ENCODE peak calls at places on chromosome 4, in four cellular contexts. R is HepG2, D is H1, P is GM12878. C is an unnamed sample.

GRCh38 chr4:116233971-116234370 is 851.4 kb downstream of the TRAM1L1 start:
- DNase-seq in P (no peak), D (no peak), R (no peak), C (no peak)

GRCh38 chr4:61445374-61446063 is 245.4 kb downstream of the ADGRL3 start:
- DNase-seq in P (no peak), R (peak; percentile 18), D (no peak), C (no peak)

GRCh38 chr4:101103381-101104142 is 243.8 kb downstream of the PPP3CA start:
- DNase-seq in P (no peak), D (no peak), R (no peak), C (no peak)

GRCh38 chr4:138910914-138911336 is 104.7 kb upstream of the NOCT start:
- DNase-seq in P (no peak), D (no peak), R (peak; percentile 55), C (peak; percentile 80)

GRCh38 chr4:155705664-155706063 is 39.0 kb downstream of the GUCY1A1 start:
- DNase-seq in D (no peak), P (no peak), R (peak; percentile 4), C (no peak)

GRCh38 chr4:143386812-143387211 is 50.1 kb downstream of the GAB1 start:
- DNase-seq in R (peak; percentile 40), D (no peak), P (no peak), C (no peak)

GRCh38 chr4:25358515-25359275 is 18.4 kb upstream of the ANAPC4 start:
- DNase-seq in P (no peak), R (no peak), D (no peak), C (no peak)

GRCh38 chr4:160848901-160849735 is 1314.7 kb downstream of the FSTL5 start:
- DNase-seq in P (no peak), R (no peak), D (no peak), C (no peak)

GRCh38 chr4:54090804-54091623 is 8.9 kb upstream of the GSX2 start:
- DNase-seq in D (no peak), P (no peak), R (peak; percentile 38), C (no peak)

GRCh38 chr4:175511861-175512260 is 300.2 kb downstream of the GPM6A start:
- DNase-seq in P (no peak), D (no peak), R (no peak), C (no peak)

GRCh38 chr4:56674984-56675383 is 6.1 kb downstream of the HOPX start:
- DNase-seq in R (no peak), D (no peak), P (no peak), C (no peak)

GRCh38 chr4:122588453-122589238 is 32.2 kb downstream of the IL21 start:
- DNase-seq in P (no peak), D (no peak), R (no peak), C (no peak)

GRCh38 chr4:109846395-109847098 is 1.4 kb upstream of the LRIT3 start:
- DNase-seq in P (no peak), R (no peak), D (no peak), C (no peak)

GRCh38 chr4:23091674-23092073 is 398.9 kb downstream of the GBA3 start:
- DNase-seq in D (no peak), P (no peak), R (no peak), C (no peak)

GRCh38 chr4:186918466-186918865 is 194.8 kb upstream of the FAT1 start:
- DNase-seq in D (no peak), R (no peak), P (no peak), C (no peak)

GRCh38 chr4:70868778-70869177 is 29.1 kb upstream of the GRSF1 start:
- DNase-seq in R (no peak), D (no peak), P (no peak), C (peak; percentile 11)

GRCh38 chr4:103996637-103997036 is 276.9 kb upstream of the TACR3 start:
- DNase-seq in R (peak; percentile 45), P (no peak), D (no peak), C (peak; percentile 78)

GRCh38 chr4:177308125-177308524 is 1.5 kb upstream of the NEIL3 start:
- DNase-seq in D (no peak), R (peak; percentile 12), P (no peak), C (no peak)

GRCh38 chr4:103307479-103308042 is 109.4 kb upstream of the CENPE start:
- DNase-seq in R (no peak), P (no peak), D (no peak), C (no peak)

GRCh38 chr4:181225616-181226261 is 1017.5 kb upstream of the TENM3 start:
- DNase-seq in R (no peak), D (no peak), P (no peak), C (no peak)

GRCh38 chr4:88244821-88245579 is 39.4 kb downstream of the PPM1K start:
- DNase-seq in D (peak; percentile 42), R (no peak), P (no peak), C (no peak)

GRCh38 chr4:42339935-42340406 is 57.3 kb upstream of the SHISA3 start:
- DNase-seq in R (no peak), D (no peak), P (no peak), C (no peak)

GRCh38 chr4:66216252-66216651 is 546.0 kb upstream of the EPHA5 start:
- DNase-seq in R (no peak), D (no peak), P (no peak), C (no peak)

GRCh38 chr4:102343964-102344519 is 1.2 kb downstream of the SLC39A8 start:
- DNase-seq in D (no peak), P (peak; percentile 21), R (no peak), C (no peak)

GRCh38 chr4:151199496-151200190 is 77.3 kb upstream of the PRSS48 start:
- DNase-seq in R (peak; percentile 47), P (no peak), D (no peak), C (no peak)
- H3K4me3 ChIP-seq in R (no peak overlapping the region), P (no peak overlapping the region), D (no peak overlapping the region), C (no peak overlapping the region)

GRCh38 chr4:7908668-7909067 is 31.0 kb downstream of the AFAP1 start:
- DNase-seq in P (no peak), R (no peak), D (no peak), C (no peak)

GRCh38 chr4:7911044-7911578 is 28.6 kb downstream of the AFAP1 start:
- DNase-seq in R (no peak), D (no peak), P (no peak), C (peak; percentile 74)

GRCh38 chr4:7909463-7909862 is 30.2 kb downstream of the AFAP1 start:
- DNase-seq in R (peak; percentile 69), D (no peak), P (no peak), C (no peak)

GRCh38 chr4:7910721-7911015 is 29.0 kb downstream of the AFAP1 start:
- DNase-seq in D (no peak), R (no peak), P (no peak), C (no peak)

GRCh38 chr4:7909966-7910720 is 29.5 kb downstream of the AFAP1 start:
- DNase-seq in D (no peak), P (no peak), R (no peak), C (no peak)
- TF ChIP-seq SUZ12 in D (no peak), P (no peak), R (no peak), C (no peak)

DNA sequence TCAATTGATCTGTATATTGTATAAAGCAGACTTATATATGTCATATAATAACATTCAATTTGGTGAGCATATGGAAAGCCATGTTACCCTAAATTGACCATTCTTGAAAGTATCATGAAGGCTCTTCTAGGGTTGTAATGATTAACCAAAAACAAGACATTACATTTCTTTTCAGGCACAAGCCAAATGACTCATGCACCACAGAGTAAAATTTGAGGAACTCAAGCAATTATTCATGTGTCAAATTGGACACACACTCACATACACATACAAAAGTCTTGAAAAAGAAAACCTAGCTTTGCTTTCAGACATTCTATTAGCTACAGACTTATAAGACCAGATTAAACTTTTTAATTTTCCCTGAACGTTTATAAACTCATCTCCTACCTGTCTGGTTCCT is 146.5 kb upstream of the PCDH18 start:
- DNase-seq in R (no peak), D (no peak), P (no peak), C (no peak)
- H3K4me3 ChIP-seq in R (no peak overlapping the region), D (no peak overlapping the region), P (no peak overlapping the region), C (no peak overlapping the region)

DNA sequence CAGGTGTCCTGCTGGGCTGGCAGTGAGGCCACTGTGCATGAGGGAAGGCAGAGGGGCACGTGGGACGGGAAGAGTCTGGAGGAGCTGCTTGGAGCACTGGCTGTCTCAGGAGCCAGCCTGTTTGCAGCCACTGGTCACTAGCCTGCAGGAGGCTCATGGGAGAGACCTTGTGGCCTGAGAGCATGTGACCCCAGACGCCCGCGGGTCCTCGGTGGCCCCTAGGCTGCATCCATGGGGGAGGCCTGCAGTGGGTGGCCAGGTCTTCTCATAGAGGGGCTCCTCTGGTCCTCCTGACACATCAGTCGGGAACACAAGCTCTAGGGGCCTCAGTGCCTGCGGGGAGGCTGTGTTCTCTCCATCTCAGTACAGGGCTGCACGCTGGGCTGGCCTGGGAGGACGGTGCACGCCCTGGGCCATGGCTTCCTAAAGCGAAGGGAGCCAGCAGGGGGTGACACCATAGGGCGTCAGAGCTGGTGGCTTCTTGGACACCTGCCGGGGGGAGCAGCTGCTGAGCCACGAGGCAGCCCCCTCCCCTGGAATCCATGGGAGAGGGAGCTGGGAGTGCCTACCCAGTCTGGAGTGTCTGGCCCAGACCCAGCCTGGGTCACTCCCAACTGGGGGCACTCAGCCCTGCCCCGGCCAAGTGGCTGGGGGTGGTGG is 12.3 kb downstream of the NAT8L start:
- DNase-seq in R (no peak), D (peak; percentile 46), P (no peak), C (no peak)
- TF ChIP-seq SUZ12 in R (no peak), D (no peak), P (no peak), C (no peak)

DNA sequence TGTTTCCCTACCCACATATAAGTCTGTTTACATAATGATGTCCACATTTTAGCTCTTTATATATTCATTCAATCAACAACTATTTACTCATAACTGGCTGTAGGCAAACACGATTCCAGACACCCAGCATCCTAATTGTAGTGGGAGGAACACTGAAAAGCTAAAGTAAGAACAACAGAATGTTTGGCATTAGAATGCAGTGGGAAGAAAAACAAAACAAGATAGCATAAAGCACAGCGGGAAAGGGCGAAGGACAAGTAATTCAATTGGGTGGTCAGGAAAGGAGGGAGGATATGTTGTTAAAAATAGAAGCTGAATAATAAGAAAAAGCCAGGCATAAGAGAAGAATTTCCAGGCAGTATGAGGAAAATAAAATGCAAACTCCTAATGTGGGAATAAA is 189.5 kb upstream of the FAT4 start:
- DNase-seq in P (no peak), D (no peak), R (no peak), C (no peak)
- H3K4me3 ChIP-seq in P (no peak overlapping the region), D (no peak overlapping the region), R (no peak overlapping the region), C (no peak overlapping the region)

GRCh38 chr4:38138363-38138762 is 178.2 kb downstream of the PTTG2 start:
- DNase-seq in R (no peak), P (no peak), D (no peak), C (no peak)

GRCh38 chr4:38137080-38137479 is 176.9 kb downstream of the PTTG2 start:
- DNase-seq in P (no peak), R (no peak), D (no peak), C (no peak)

GRCh38 chr4:38139187-38139586 is 179.0 kb downstream of the PTTG2 start:
- DNase-seq in R (no peak), P (no peak), D (no peak), C (no peak)

GRCh38 chr4:38135201-38135600 is 175.0 kb downstream of the PTTG2 start:
- DNase-seq in P (no peak), D (no peak), R (no peak), C (no peak)

DNA sequence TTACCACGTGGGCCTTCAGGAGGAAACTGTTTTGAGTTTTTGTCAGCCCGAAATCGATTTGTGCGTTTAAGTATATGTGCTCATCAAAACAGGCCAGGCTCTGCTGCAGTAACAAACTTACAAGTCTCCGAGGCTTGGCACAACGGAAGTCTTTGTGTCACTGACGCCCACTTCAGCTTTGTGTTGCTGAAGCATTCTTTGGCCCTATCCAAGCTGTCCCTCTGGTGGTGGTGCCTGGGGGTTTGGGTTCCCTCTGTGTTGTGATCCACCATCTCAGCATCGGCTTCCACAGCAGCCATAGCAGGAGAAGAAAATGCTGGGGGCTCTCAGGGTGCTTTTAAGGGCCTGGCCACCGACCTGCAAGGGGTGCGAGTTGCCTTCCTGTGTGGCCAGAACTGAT is 176.4 kb downstream of the PTTG2 start:
- DNase-seq in R (no peak), P (no peak), D (no peak), C (no peak)
- TF ChIP-seq SUZ12 in R (no peak), P (no peak), D (no peak), C (no peak)